ENCODE peak calls at places on chromosomes 4 and X, in ten cellular contexts. J is COR-L47; X is lower leg skin; D is NCI-H510A; O is NCI-H1105 treated with DMSO at 0.1 percent for 48 hours; C is activated CD4-positive, alpha-beta T cell treated with anti-CD3 and anti-CD28 coated beads, Interleukin-2, amount 50 U/mL, for 48 hours; L is stimulated activated CD4-positive, alpha-beta T cell treated with anti-CD3 and anti-CD28 coated beads, Interleukin-2, amount 100 ng/mL, for 24 hours; W is pons; U is GM18507; B is neural crest cell. F is an unnamed sample.

GRCh38 chrX:53287493-53288138 is 6.2 kb upstream of the IQSEC2 start:
- DNase-seq in B (no peak), D (no peak), C (peak), J (peak), O (peak), W (peak), U (no peak), X (peak), L (peak), F (peak)

GRCh38 chr4:26028133-26028792 is 114.2 kb downstream of the SMIM20 start:
- DNase-seq in O (no peak), D (no peak), X (no peak), W (no peak), J (no peak), C (no peak), B (no peak), L (no peak), U (no peak), F (no peak)

GRCh38 chrX:41085883-41086626 is 810 bp downstream of the USP9X start:
- DNase-seq in C (peak), D (no peak), X (peak), W (peak), L (peak), O (peak), J (peak), U (no peak), B (peak), F (peak)

GRCh38 chr4:36351082-36351666 is 69.8 kb downstream of the DTHD1 start:
- DNase-seq in D (peak), J (peak), U (no peak), X (peak), B (peak), W (peak), O (peak), L (peak), C (peak), F (peak)

GRCh38 chrX:13254076-13254785 is 65.6 kb downstream of the ATXN3L start:
- DNase-seq in B (no peak), X (no peak), W (peak), O (no peak), U (no peak), D (peak), L (no peak), J (no peak), C (no peak), F (no peak)

GRCh38 chr4:159503243-159503642 is 400.4 kb downstream of the RAPGEF2 start:
- DNase-seq in B (no peak), O (no peak), L (no peak), C (no peak), D (no peak), W (no peak), U (no peak), J (no peak), X (no peak), F (no peak)

GRCh38 chr4:53688186-53688790 is 97.0 kb upstream of the LNX1 start:
- DNase-seq in U (no peak), C (peak), D (no peak), O (no peak), W (no peak), B (no peak), L (peak), J (no peak), X (no peak), F (peak)

GRCh38 chr4:80492761-80493160 is 157.2 kb downstream of the CFAP299 start:
- DNase-seq in W (no peak), J (no peak), D (peak), B (no peak), C (no peak), U (no peak), X (no peak), O (no peak), L (peak), F (no peak)

GRCh38 chr4:54213812-54214211 is 15.3 kb upstream of the PDGFRA start:
- DNase-seq in W (no peak), X (peak), C (no peak), J (no peak), U (no peak), L (no peak), D (no peak), B (no peak), O (no peak), F (no peak)

GRCh38 chrX:72621619-72622485 is 49.2 kb upstream of the HDAC8 start:
- DNase-seq in W (no peak), O (no peak), U (no peak), J (no peak), B (no peak), L (no peak), C (no peak), D (no peak), X (no peak), F (no peak)

GRCh38 chr4:83370640-83370906 is 35.9 kb upstream of the HPSE start:
- DNase-seq in U (no peak), W (no peak), D (no peak), B (no peak), O (no peak), X (no peak), J (no peak), L (no peak), C (no peak), F (no peak)

GRCh38 chrX:123167621-123168020 is 16.5 kb upstream of the GRIA3 start:
- DNase-seq in X (no peak), L (no peak), B (no peak), D (no peak), U (no peak), J (no peak), C (no peak), O (no peak), W (no peak), F (no peak)

GRCh38 chr4:60365176-60365575 is 835.0 kb upstream of the ADGRL3 start:
- DNase-seq in B (no peak), L (no peak), U (no peak), C (no peak), J (no peak), X (no peak), O (no peak), W (no peak), D (no peak), F (no peak)

GRCh38 chr4:184792950-184793555 is 32.7 kb downstream of the ACSL1 start:
- DNase-seq in U (no peak), W (peak), X (peak), C (peak), D (no peak), L (peak), B (no peak), J (no peak), O (no peak), F (no peak)

GRCh38 chrX:137071596-137071995 is 37.8 kb upstream of the GPR101 start:
- DNase-seq in J (no peak), B (no peak), U (no peak), L (no peak), O (no peak), X (no peak), W (no peak), C (no peak), D (no peak), F (no peak)

GRCh38 chrX:13890806-13891205 is 73.9 kb upstream of the GPM6B start:
- DNase-seq in W (no peak), J (no peak), D (no peak), O (no peak), U (no peak), B (no peak), C (no peak), L (no peak), X (no peak), F (no peak)

GRCh38 chrX:72714471-72714916 is 388 bp upstream of the PHKA1 start:
- DNase-seq in L (peak), W (peak), D (peak), X (peak), O (peak), C (peak), B (peak), J (peak), U (no peak), F (peak)

GRCh38 chrX:19121466-19121865 is 802 bp downstream of the ADGRG2 start:
- DNase-seq in O (no peak), L (no peak), C (no peak), U (no peak), W (no peak), B (no peak), X (no peak), D (no peak), J (no peak), F (no peak)

GRCh38 chrX:18291006-18291545 is 63.4 kb downstream of the SCML2 start:
- DNase-seq in O (no peak), J (no peak), X (no peak), C (no peak), U (no peak), L (no peak), D (no peak), B (no peak), W (no peak), F (no peak)

GRCh38 chr4:146095091-146095690 is 80.3 kb upstream of the LSM6 start:
- DNase-seq in B (peak), O (peak), C (peak), X (no peak), L (peak), W (peak), J (peak), U (no peak), D (peak), F (no peak)

GRCh38 chrX:131572372-131573014 is 28.6 kb downstream of the OR13H1 start:
- DNase-seq in L (no peak), J (no peak), O (no peak), B (no peak), U (no peak), X (no peak), C (no peak), D (no peak), W (no peak), F (no peak)

GRCh38 chr4:7124643-7125442 is 57.0 kb upstream of the GRPEL1 start:
- DNase-seq in D (no peak), O (peak), J (no peak), C (no peak), X (peak), W (no peak), L (no peak), B (no peak), U (no peak), F (no peak)

GRCh38 chr4:13615162-13615561 is 12.4 kb downstream of the BOD1L1 start:
- DNase-seq in U (no peak), C (no peak), B (no peak), X (no peak), O (no peak), W (peak), L (no peak), D (no peak), J (no peak), F (no peak)

GRCh38 chr4:47122592-47123291 is 91.4 kb downstream of the GABRB1 start:
- DNase-seq in W (peak), C (peak), X (peak), J (peak), L (peak), B (peak), U (peak), O (peak), D (no peak), F (peak)

GRCh38 chr4:96833831-96834230 is 993.9 kb downstream of the PDHA2 start:
- DNase-seq in B (no peak), W (no peak), U (no peak), C (no peak), J (no peak), L (no peak), O (no peak), X (no peak), D (no peak), F (no peak)

GRCh38 chr4:154439224-154439623 is 52.4 kb downstream of the DCHS2 start:
- DNase-seq in B (no peak), W (no peak), U (no peak), O (no peak), L (no peak), C (no peak), X (no peak), D (no peak), J (no peak), F (no peak)

GRCh38 chr4:123836919-123837605 is 440.5 kb downstream of the SPRY1 start:
- DNase-seq in X (no peak), O (no peak), J (no peak), W (no peak), C (no peak), B (no peak), U (no peak), L (no peak), D (no peak), F (no peak)

GRCh38 chr4:87165886-87166285 is 54.5 kb downstream of the KLHL8 start:
- DNase-seq in D (no peak), X (no peak), W (no peak), L (no peak), O (no peak), B (no peak), C (no peak), U (no peak), J (no peak), F (no peak)

GRCh38 chrX:17679820-17680219 is 57.5 kb upstream of the SCML1 start:
- DNase-seq in D (no peak), U (no peak), C (no peak), X (no peak), J (peak), B (no peak), O (peak), W (no peak), L (no peak), F (no peak)

GRCh38 chr4:119825696-119826095 is 197.1 kb upstream of the PDE5A start:
- DNase-seq in X (no peak), C (no peak), B (no peak), O (no peak), D (no peak), L (no peak), U (no peak), W (no peak), J (no peak), F (no peak)

GRCh38 chr4:10173039-10173753 is 56.6 kb upstream of the WDR1 start:
- DNase-seq in X (peak), L (no peak), B (no peak), D (no peak), C (no peak), U (no peak), W (no peak), J (no peak), O (peak), F (no peak)

GRCh38 chr4:181877329-181877848 is 365.8 kb upstream of the TENM3 start:
- DNase-seq in D (no peak), O (no peak), U (no peak), C (no peak), W (no peak), J (no peak), X (no peak), B (no peak), L (no peak), F (no peak)

GRCh38 chr4:17347445-17347844 is 164.4 kb downstream of the QDPR start:
- DNase-seq in C (peak), B (peak), D (no peak), O (no peak), L (peak), X (no peak), U (peak), J (peak), W (peak), F (no peak)

GRCh38 chrX:153434801-153435200 is 11.1 kb downstream of the TREX2 start:
- DNase-seq in B (no peak), L (no peak), D (no peak), J (no peak), C (no peak), O (no peak), X (no peak), U (no peak), W (no peak), F (no peak)

GRCh38 chrX:46912673-46913491 is 661 bp downstream of the JADE3 start:
- DNase-seq in C (peak), X (peak), O (peak), D (peak), L (peak), U (no peak), J (peak), W (no peak), B (peak), F (no peak)

GRCh38 chrX:130716822-130717405 is 186.1 kb downstream of the ENOX2 start:
- DNase-seq in B (no peak), U (no peak), D (no peak), X (no peak), C (no peak), O (peak), W (no peak), J (no peak), L (no peak), F (no peak)

GRCh38 chrX:119240356-119240755 is 4.3 kb downstream of the PGRMC1 start:
- DNase-seq in B (no peak), L (no peak), C (no peak), W (no peak), D (no peak), X (no peak), O (no peak), U (no peak), J (no peak), F (no peak)

GRCh38 chr4:150127757-150128156 is 49.5 kb downstream of the DCLK2 start:
- DNase-seq in B (no peak), O (no peak), W (no peak), D (no peak), J (no peak), C (no peak), L (no peak), U (no peak), X (no peak), F (no peak)

GRCh38 chrX:85851418-85851817 is 195.9 kb downstream of the CHM start:
- DNase-seq in W (no peak), L (peak), D (no peak), O (no peak), U (no peak), J (no peak), B (no peak), C (peak), X (no peak), F (no peak)

GRCh38 chr4:188439641-188440311 is 300.5 kb downstream of the TRIML1 start:
- DNase-seq in X (no peak), B (no peak), J (peak), W (peak), L (no peak), D (peak), C (no peak), U (no peak), O (peak), F (peak)

F was measured in posterior cingulate gyrus.